ENCODE peak calls at places on chromosomes 6 and 20, in seven cellular contexts. A is endodermal cell, X is GM23338, O is sigmoid colon, Q is pancreas, P is adrenal gland, B is ovary. I is an unnamed sample.
A peak's percentile ranks its signal among the peaks of the same experiment; 100 is the strongest.

GRCh38 chr6:106927531-106928398 is 46.8 kb downstream of the CD24 start:
- DNase-seq in A (peak; percentile 91), Q (peak; percentile 88), P (peak; percentile 24), O (no peak), B (no peak), X (peak; percentile 90), I (peak; percentile 57)

GRCh38 chr6:77298298-77298697 is 165.0 kb downstream of the HTR1B start:
- DNase-seq in Q (no peak), X (no peak), O (no peak), B (no peak), P (no peak), A (no peak), I (no peak)

GRCh38 chr6:106745396-106745795 is 116.0 kb downstream of the QRSL1 start:
- DNase-seq in A (no peak), Q (no peak), X (no peak), B (no peak), P (no peak), O (no peak), I (no peak)

GRCh38 chr6:22147983-22148797 is 148.6 kb downstream of the PRL start:
- DNase-seq in O (no peak), X (peak; percentile 29), A (no peak), B (no peak), Q (peak; percentile 14), P (no peak), I (no peak)

GRCh38 chr6:11632795-11633511 is 95.4 kb downstream of the TMEM170B start:
- DNase-seq in X (no peak), P (no peak), B (no peak), O (no peak), Q (no peak), A (peak; percentile 48), I (no peak)

GRCh38 chr6:155340464-155341129 is 26.3 kb upstream of the TFB1M start:
- DNase-seq in P (no peak), Q (no peak), X (peak; percentile 52), A (peak; percentile 72), B (no peak), O (no peak), I (no peak)

GRCh38 chr6:8075704-8076103 is 11.5 kb upstream of the BLOC1S5 start:
- DNase-seq in X (no peak), O (no peak), Q (no peak), B (no peak), A (no peak), P (no peak), I (no peak)

GRCh38 chr20:44598413-44599290 is 16.3 kb downstream of the PKIG start:
- DNase-seq in A (no peak), Q (no peak), X (no peak), O (no peak), P (peak; percentile 66), B (no peak), I (no peak)

GRCh38 chr20:36314734-36315544 is 8.8 kb downstream of the DLGAP4 start:
- DNase-seq in B (no peak), X (no peak), O (peak; percentile 27), A (peak; percentile 54), P (peak; percentile 6), Q (no peak), I (no peak)

GRCh38 chr6:155880905-155881304 is 425.3 kb upstream of the NOX3 start:
- DNase-seq in X (no peak), A (no peak), O (no peak), B (no peak), Q (no peak), P (no peak), I (no peak)

GRCh38 chr6:19444041-19444440 is 393.1 kb upstream of the ID4 start:
- DNase-seq in O (no peak), B (no peak), X (no peak), Q (no peak), P (no peak), A (no peak), I (no peak)

GRCh38 chr6:157468054-157468453 is 87.1 kb downstream of the ZDHHC14 start:
- DNase-seq in O (no peak), A (no peak), P (no peak), B (no peak), Q (no peak), X (no peak), I (no peak)

GRCh38 chr6:161400650-161401049 is 126.8 kb upstream of the AGPAT4 start:
- DNase-seq in Q (no peak), A (no peak), B (no peak), X (no peak), O (no peak), P (no peak), I (no peak)

GRCh38 chr6:168525926-168526630 is 85.1 kb downstream of the SMOC2 start:
- DNase-seq in A (peak; percentile 21), Q (peak; percentile 86), X (no peak), P (no peak), B (no peak), O (no peak), I (no peak)

GRCh38 chr6:66970373-66970772 is 1263.3 kb upstream of the EYS start:
- DNase-seq in X (no peak), P (no peak), Q (no peak), B (no peak), O (no peak), A (no peak), I (no peak)

GRCh38 chr6:163354779-163355431 is 59.6 kb upstream of the QKI start:
- DNase-seq in B (no peak), Q (no peak), A (no peak), X (no peak), P (peak; percentile 64), O (no peak), I (no peak)

GRCh38 chr6:132713355-132714134 is at the start of gene VNN1:
- DNase-seq in A (no peak), O (peak; percentile 74), P (peak; percentile 44), B (no peak), Q (no peak), X (no peak), I (no peak)

GRCh38 chr6:170224694-170225660 is 65.9 kb downstream of the DLL1 start:
- DNase-seq in A (peak; percentile 64), P (no peak), Q (peak; percentile 93), B (peak; percentile 6), X (no peak), O (peak; percentile 48), I (peak; percentile 81)

GRCh38 chr6:49849121-49849907 is 17.0 kb downstream of the CRISP1 start:
- DNase-seq in O (no peak), P (no peak), B (no peak), Q (no peak), A (peak; percentile 39), X (peak; percentile 78), I (no peak)

GRCh38 chr20:48763183-48764030 is 64.4 kb downstream of the PREX1 start:
- DNase-seq in P (peak; percentile 48), A (no peak), Q (no peak), X (peak; percentile 17), O (no peak), B (no peak), I (no peak)

GRCh38 chr6:36769161-36769675 is 70.0 kb downstream of the CPNE5 start:
- DNase-seq in Q (no peak), O (no peak), P (no peak), B (no peak), A (peak; percentile 62), X (no peak), I (no peak)

GRCh38 chr20:63214514-63214913 is 1.4 kb downstream of the YTHDF1 start:
- DNase-seq in Q (no peak), X (no peak), B (no peak), P (no peak), O (no peak), A (no peak), I (no peak)
- H3K4me3 ChIP-seq in Q (peak overlapping the region; percentile 98), X (peak overlapping the region; percentile 95), B (no peak overlapping the region), P (no peak overlapping the region), O (no peak overlapping the region), A (peak overlapping the region; percentile 97), I (peak overlapping the region; percentile 98)

DNA sequence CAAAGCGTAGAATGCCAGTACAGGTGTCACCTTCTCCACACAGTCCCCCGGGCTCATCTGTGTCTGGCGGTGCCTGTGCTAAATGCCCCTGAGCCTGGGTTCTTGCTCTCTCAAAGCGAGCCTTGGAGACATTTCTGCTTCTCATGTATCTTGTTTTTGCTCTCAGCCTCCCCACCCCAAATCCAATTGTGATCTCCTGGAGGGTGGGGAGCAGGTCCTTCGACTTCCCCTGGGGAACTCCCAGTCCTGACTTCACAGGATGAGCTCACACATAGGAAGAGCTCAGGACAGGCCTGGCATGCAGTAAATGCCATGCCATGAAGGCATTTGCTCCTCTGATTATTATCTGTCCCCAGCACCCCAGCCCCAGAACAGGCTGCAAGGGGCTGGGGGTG is 58.1 kb downstream of the NOL4L start:
- DNase-seq in X (no peak), A (no peak), B (no peak), P (no peak), O (no peak), Q (peak; percentile 25), I (no peak)
- H3K4me1 ChIP-seq in X (peaks cover 16% of the 10 kb centered on the region), A (no peaks in the 10 kb centered on the region), B (peaks cover 10% of the 10 kb centered on the region), P (peaks cover 9% of the 10 kb centered on the region), O (peaks cover 14% of the 10 kb centered on the region), Q (peaks cover 41% of the 10 kb centered on the region), I (peaks cover 42% of the 10 kb centered on the region)

GRCh38 chr20:55415567-55416142 is 589.7 kb downstream of the CBLN4 start:
- DNase-seq in A (no peak), P (no peak), X (peak; percentile 2), B (no peak), Q (no peak), O (no peak), I (no peak)
- TF ChIP-seq CTCF in A (peak; percentile 75), P (peak; percentile 55), X (no peak), B (no peak), Q (no peak), O (no peak), I (no peak)

GRCh38 chr20:37566590-37567330 is 39.1 kb upstream of the BLCAP start:
- DNase-seq in P (no peak), Q (no peak), A (no peak), B (no peak), O (no peak), X (no peak), I (no peak)
- H3K4me3 ChIP-seq in P (no peak overlapping the region), Q (no peak overlapping the region), A (no peak overlapping the region), B (no peak overlapping the region), O (no peak overlapping the region), X (peak overlapping the region; percentile 51), I (no peak overlapping the region)

DNA sequence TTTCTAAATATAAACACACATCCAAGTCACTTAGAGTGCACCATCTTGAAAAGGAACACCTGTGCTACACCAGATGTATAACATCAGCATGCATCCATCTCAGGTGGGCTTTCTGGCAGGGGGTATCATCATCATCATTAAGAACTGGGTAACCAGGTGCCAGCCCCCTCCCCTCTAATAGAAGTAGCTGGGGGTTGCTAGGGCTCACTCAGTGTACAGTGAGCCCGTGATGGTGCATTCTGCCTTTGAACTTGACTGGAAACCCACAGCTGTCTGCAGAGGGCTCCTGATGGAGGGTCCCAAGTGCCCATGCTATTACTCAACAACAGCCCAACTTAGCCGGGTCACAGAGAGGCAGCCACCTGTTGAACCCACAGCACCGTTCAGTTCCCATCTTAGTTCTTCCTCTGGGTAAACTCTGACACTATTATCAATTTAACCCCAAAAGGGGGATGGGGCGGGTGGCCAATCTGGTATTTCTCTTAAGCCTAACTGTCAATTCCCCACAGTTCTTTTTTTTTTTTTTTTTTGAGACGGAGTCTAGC is 32.7 kb upstream of the CCND3 start:
- DNase-seq in B (no peak), O (peak; percentile 6), A (no peak), P (no peak), X (no peak), Q (no peak), I (no peak)
- H3K4me1 ChIP-seq in B (peaks cover 4% of the 10 kb centered on the region), O (peaks cover 14% of the 10 kb centered on the region), A (no peaks in the 10 kb centered on the region), P (no peaks in the 10 kb centered on the region), X (no peaks in the 10 kb centered on the region), Q (no peaks in the 10 kb centered on the region), I (peaks cover 3% of the 10 kb centered on the region)

I was measured in stomach.